ENCODE peak calls at places on chromosomes 1 and 21, in six cellular contexts. X is WTC11, R is K562, S is HepG2, Z is HCT116, V is H1. U is an unnamed sample.
A peak's percentile ranks its signal among the peaks of the same experiment; 100 is the strongest.

GRCh38 chr1:89070509-89070908 is 5.5 kb upstream of the GBP1 start:
- DNase-seq in X (no peak), R (no peak), S (no peak), Z (no peak), V (no peak), U (no peak)

GRCh38 chr1:18309552-18310155 is 171.1 kb upstream of the KLHDC7A start:
- DNase-seq in X (no peak), R (no peak), S (no peak), Z (no peak), V (no peak), U (no peak)

GRCh38 chr1:15341634-15342375 is 67.9 kb upstream of the EFHD2 start:
- DNase-seq in X (no peak), R (no peak), S (no peak), Z (no peak), V (no peak), U (no peak)

GRCh38 chr1:89671775-89672488 is 39.0 kb downstream of the LRRC8C start:
- DNase-seq in X (no peak), R (no peak), S (no peak), Z (no peak), V (no peak), U (no peak)

GRCh38 chr21:37198989-37199924 is 67.9 kb downstream of the VPS26C start:
- DNase-seq in X (no peak), R (no peak), S (no peak), Z (peak; percentile 66), V (no peak), U (no peak)

GRCh38 chr1:232793944-232794343 is 11.3 kb upstream of the MAP10 start:
- DNase-seq in X (no peak), R (no peak), S (no peak), Z (peak; percentile 2), V (no peak), U (no peak)

GRCh38 chr1:167054946-167055630 is 35.1 kb downstream of the GPA33 start:
- DNase-seq in X (no peak), R (no peak), S (no peak), Z (no peak), V (no peak), U (no peak)

GRCh38 chr1:218390625-218391024 is 45.5 kb downstream of the TGFB2 start:
- DNase-seq in X (no peak), R (no peak), S (no peak), Z (no peak), V (no peak), U (no peak)

GRCh38 chr1:37559080-37559479 is 2.3 kb downstream of the DNALI1 start:
- DNase-seq in X (no peak), R (no peak), S (no peak), Z (no peak), V (no peak), U (no peak)

GRCh38 chr21:33976980-33977720 is 61.5 kb upstream of the ATP5PO start:
- DNase-seq in X (no peak), R (no peak), S (peak; percentile 8), Z (no peak), V (no peak), U (no peak)

GRCh38 chr1:35079003-35079930 is at the start of gene ZMYM1:
- DNase-seq in X (peak; percentile 93), R (peak; percentile 92), S (peak; percentile 73), Z (peak; percentile 40), V (peak; percentile 77), U (peak; percentile 63)
- TF ChIP-seq ATF3 in X (no peak), R (peak; percentile 22), S (no peak), Z (no peak), V (no peak), U (peak; percentile 48)

GRCh38 chr1:46403916-46404315 is 9.8 kb downstream of the FAAH start:
- DNase-seq in X (no peak), R (no peak), S (no peak), Z (no peak), V (no peak), U (no peak)

GRCh38 chr1:46404482-46405203 is 10.5 kb downstream of the FAAH start:
- DNase-seq in X (no peak), R (no peak), S (no peak), Z (no peak), V (no peak), U (no peak)

GRCh38 chr1:46401514-46401913 is 7.4 kb downstream of the FAAH start:
- DNase-seq in X (no peak), R (no peak), S (no peak), Z (no peak), V (no peak), U (no peak)

GRCh38 chr1:46400398-46400797 is 6.3 kb downstream of the FAAH start:
- DNase-seq in X (no peak), R (no peak), S (no peak), Z (no peak), V (no peak), U (no peak)

GRCh38 chr1:46401964-46402626 is 8.0 kb downstream of the FAAH start:
- DNase-seq in X (peak; percentile 80), R (peak; percentile 82), S (peak; percentile 40), Z (peak; percentile 43), V (no peak), U (no peak)
- TF ChIP-seq ATF3 in X (no peak), R (no peak), S (no peak), Z (no peak), V (no peak), U (no peak)

DNA sequence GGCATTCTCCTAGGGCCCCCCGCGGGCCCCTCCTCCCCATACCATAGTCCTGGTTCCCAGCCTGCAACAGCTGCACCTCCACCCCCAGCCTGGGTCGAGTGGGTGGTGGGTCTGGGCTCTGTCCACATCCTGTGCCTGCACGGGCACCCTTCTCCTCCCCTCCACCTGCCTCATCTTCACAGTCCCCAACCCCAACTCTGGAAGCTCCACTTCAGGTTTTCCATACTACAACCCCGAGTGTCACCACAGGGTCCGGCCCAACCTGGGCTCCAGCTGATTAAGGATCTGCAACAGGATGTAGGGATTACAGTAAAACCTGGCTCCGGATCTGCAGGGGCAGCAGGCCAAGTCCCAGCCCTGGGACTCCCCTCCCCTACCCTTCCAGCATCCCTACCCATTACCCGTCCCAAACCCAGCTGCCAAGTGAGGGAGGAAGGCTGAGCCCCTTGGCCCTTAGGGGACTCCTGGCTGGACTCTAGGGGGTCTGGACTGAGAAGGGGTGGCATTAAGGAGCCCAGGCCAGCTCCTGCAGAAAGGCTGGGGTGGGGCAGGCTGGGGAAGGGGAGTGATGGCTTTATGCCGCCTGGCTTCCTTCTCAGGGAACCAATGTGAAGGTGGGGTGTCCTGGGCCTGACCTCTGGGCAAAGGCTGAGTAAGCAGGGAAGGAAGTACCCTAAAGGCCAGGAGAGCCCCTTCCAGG is 116.8 kb downstream of the CASZ1 start:
- DNase-seq in X (peak; percentile 87), R (peak; percentile 78), S (peak; percentile 82), Z (peak; percentile 65), V (peak; percentile 43), U (no peak)
- TF ChIP-seq ATF3 in X (no peak), R (no peak), S (peak; percentile 40), Z (no peak), V (no peak), U (no peak)

GRCh38 chr1:67060811-67061218 is 6.9 kb upstream of the SLC35D1 start:
- DNase-seq in X (no peak), R (no peak), S (peak; percentile 54), Z (peak; percentile 68), V (no peak), U (no peak)
- TF ChIP-seq ATF3 in X (no peak), R (no peak), S (no peak), Z (no peak), V (no peak), U (no peak)

GRCh38 chr1:94236021-94236491 is 1.3 kb downstream of the ARHGAP29 start:
- DNase-seq in X (no peak), R (no peak), S (no peak), Z (no peak), V (no peak), U (no peak)
- TF ChIP-seq ATF3 in X (no peak), R (no peak), S (no peak), Z (no peak), V (no peak), U (no peak)

GRCh38 chr1:46530311-46530710 is 21.1 kb downstream of the KNCN start:
- DNase-seq in X (no peak), R (no peak), S (no peak), Z (no peak), V (no peak), U (no peak)

GRCh38 chr1:46528297-46528955 is 23.0 kb downstream of the KNCN start:
- DNase-seq in X (no peak), R (peak; percentile 32), S (no peak), Z (no peak), V (no peak), U (no peak)

GRCh38 chr1:46527474-46528296 is 23.8 kb downstream of the KNCN start:
- DNase-seq in X (peak; percentile 91), R (peak; percentile 87), S (peak; percentile 45), Z (peak; percentile 54), V (peak; percentile 47), U (no peak)

GRCh38 chr1:46530791-46531409 is 20.5 kb downstream of the KNCN start:
- DNase-seq in X (no peak), R (no peak), S (no peak), Z (no peak), V (no peak), U (no peak)

GRCh38 chr1:46529031-46529630 is 22.3 kb downstream of the KNCN start:
- DNase-seq in X (no peak), R (no peak), S (no peak), Z (no peak), V (no peak), U (no peak)
- TF ChIP-seq ATF3 in X (no peak), R (no peak), S (no peak), Z (no peak), V (no peak), U (no peak)

GRCh38 chr21:31347435-31348032 is 3.5 kb upstream of the TIAM1 start:
- DNase-seq in X (no peak), R (peak; percentile 22), S (peak; percentile 38), Z (no peak), V (no peak), U (no peak)
- TF ChIP-seq ATF3 in X (no peak), R (no peak), S (no peak), Z (no peak), V (no peak), U (no peak)

DNA sequence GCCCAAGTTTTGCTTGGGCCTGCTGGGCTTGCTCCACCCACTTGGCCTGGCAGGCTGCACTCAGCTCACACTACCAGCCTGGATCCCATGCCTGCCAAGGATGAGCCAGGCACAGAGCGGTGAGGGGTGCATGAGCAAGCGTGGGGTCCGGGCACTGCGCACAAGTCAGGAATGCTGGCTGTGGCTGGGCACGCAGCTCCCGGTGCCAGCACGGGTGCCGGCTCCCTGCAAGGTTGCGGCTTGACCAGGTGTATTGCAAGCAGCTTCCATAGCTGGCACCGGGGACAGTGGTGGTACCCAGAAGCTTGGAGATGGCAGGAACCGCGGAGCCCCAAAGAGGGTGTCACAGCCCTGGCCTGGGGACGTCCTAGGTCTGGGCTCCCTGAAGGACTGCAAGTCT is 224.4 kb upstream of the NRIP1 start:
- DNase-seq in X (no peak), R (no peak), S (no peak), Z (no peak), V (no peak), U (no peak)
- TF ChIP-seq ATF3 in X (no peak), R (no peak), S (no peak), Z (no peak), V (no peak), U (no peak)